ENCODE peak calls at places on chromosomes 4 and X, in nine cellular contexts. One of them, this sample, is unnamed.

GRCh38 chr4:53763813-53764597 is 172.7 kb upstream of the LNX1 start:
- DNase-seq in H7: no peak
- DNase-seq in PC-3: peak; percentile 25
- DNase-seq in GM12864: no peak
- DNase-seq in stomach: no peak
- DNase-seq in body of pancreas: no peak
- DNase-seq in A549: no peak
- DNase-seq in cardiac fibroblast: peak; percentile 85
- DNase-seq in heart left ventricle: no peak
- DNase-seq in this sample: no peak

GRCh38 chrX:136529795-136530194 is 2.2 kb upstream of the VGLL1 start:
- DNase-seq in H7: peak; percentile 9
- DNase-seq in PC-3: no peak
- DNase-seq in GM12864: no peak
- DNase-seq in stomach: no peak
- DNase-seq in body of pancreas: no peak
- DNase-seq in A549: no peak
- DNase-seq in cardiac fibroblast: no peak
- DNase-seq in heart left ventricle: no peak
- DNase-seq in this sample: no peak

GRCh38 chr4:15740764-15741404 is 37.2 kb upstream of the CD38 start:
- DNase-seq in H7: no peak
- DNase-seq in PC-3: no peak
- DNase-seq in GM12864: no peak
- DNase-seq in stomach: no peak
- DNase-seq in body of pancreas: no peak
- DNase-seq in A549: no peak
- DNase-seq in cardiac fibroblast: no peak
- DNase-seq in heart left ventricle: no peak
- DNase-seq in this sample: no peak

GRCh38 chr4:55321707-55322264 is 24.3 kb upstream of the SRD5A3 start:
- DNase-seq in H7: peak; percentile 36
- DNase-seq in PC-3: peak; percentile 98
- DNase-seq in GM12864: peak; percentile 18
- DNase-seq in stomach: peak; percentile 76
- DNase-seq in body of pancreas: peak; percentile 74
- DNase-seq in A549: peak; percentile 25
- DNase-seq in cardiac fibroblast: peak; percentile 93
- DNase-seq in heart left ventricle: peak; percentile 76
- DNase-seq in this sample: no peak

GRCh38 chr4:8156617-8157016 is 2.0 kb downstream of the ABLIM2 start:
- DNase-seq in H7: no peak
- DNase-seq in PC-3: no peak
- DNase-seq in GM12864: no peak
- DNase-seq in stomach: no peak
- DNase-seq in body of pancreas: no peak
- DNase-seq in A549: no peak
- DNase-seq in cardiac fibroblast: peak; percentile 18
- DNase-seq in heart left ventricle: no peak
- DNase-seq in this sample: no peak

GRCh38 chr4:112214397-112215264 is 17.0 kb upstream of the AP1AR start:
- DNase-seq in H7: no peak
- DNase-seq in PC-3: peak; percentile 55
- DNase-seq in GM12864: no peak
- DNase-seq in stomach: no peak
- DNase-seq in body of pancreas: no peak
- DNase-seq in A549: peak; percentile 46
- DNase-seq in cardiac fibroblast: peak; percentile 64
- DNase-seq in heart left ventricle: no peak
- DNase-seq in this sample: no peak

GRCh38 chr4:98314791-98315565 is 53.8 kb downstream of the RAP1GDS1 start:
- DNase-seq in H7: no peak
- DNase-seq in PC-3: no peak
- DNase-seq in GM12864: no peak
- DNase-seq in stomach: no peak
- DNase-seq in body of pancreas: no peak
- DNase-seq in A549: no peak
- DNase-seq in cardiac fibroblast: peak; percentile 44
- DNase-seq in heart left ventricle: no peak
- DNase-seq in this sample: no peak

GRCh38 chr4:65719635-65720034 is 49.3 kb upstream of the EPHA5 start:
- DNase-seq in H7: no peak
- DNase-seq in PC-3: peak; percentile 47
- DNase-seq in GM12864: no peak
- DNase-seq in stomach: no peak
- DNase-seq in body of pancreas: no peak
- DNase-seq in A549: no peak
- DNase-seq in cardiac fibroblast: no peak
- DNase-seq in heart left ventricle: no peak
- DNase-seq in this sample: no peak

GRCh38 chrX:110276778-110277177 is 41.1 kb downstream of the AMMECR1 start:
- DNase-seq in H7: no peak
- DNase-seq in PC-3: no peak
- DNase-seq in GM12864: peak; percentile 12
- DNase-seq in stomach: no peak
- DNase-seq in body of pancreas: no peak
- DNase-seq in A549: no peak
- DNase-seq in cardiac fibroblast: no peak
- DNase-seq in heart left ventricle: no peak
- DNase-seq in this sample: no peak

GRCh38 chr4:186472948-186473347 is 82.4 kb downstream of the MTNR1A start:
- DNase-seq in H7: peak; percentile 60
- DNase-seq in PC-3: peak; percentile 52
- DNase-seq in GM12864: no peak
- DNase-seq in stomach: no peak
- DNase-seq in body of pancreas: no peak
- DNase-seq in A549: peak; percentile 6
- DNase-seq in cardiac fibroblast: peak; percentile 62
- DNase-seq in heart left ventricle: no peak
- DNase-seq in this sample: no peak

GRCh38 chrX:27976284-27976683 is 5.0 kb downstream of the DCAF8L1 start:
- DNase-seq in H7: no peak
- DNase-seq in PC-3: no peak
- DNase-seq in GM12864: no peak
- DNase-seq in stomach: no peak
- DNase-seq in body of pancreas: no peak
- DNase-seq in A549: no peak
- DNase-seq in cardiac fibroblast: peak; percentile 60
- DNase-seq in heart left ventricle: no peak
- DNase-seq in this sample: no peak

GRCh38 chr4:5881340-5881739 is 11.5 kb downstream of the CRMP1 start:
- DNase-seq in H7: peak; percentile 68
- DNase-seq in PC-3: peak; percentile 5
- DNase-seq in GM12864: no peak
- DNase-seq in stomach: no peak
- DNase-seq in body of pancreas: no peak
- DNase-seq in A549: no peak
- DNase-seq in cardiac fibroblast: no peak
- DNase-seq in heart left ventricle: no peak
- DNase-seq in this sample: no peak

GRCh38 chrX:11667286-11667685 is 1.6 kb upstream of the ARHGAP6 start:
- DNase-seq in H7: no peak
- DNase-seq in PC-3: no peak
- DNase-seq in GM12864: no peak
- DNase-seq in stomach: no peak
- DNase-seq in body of pancreas: no peak
- DNase-seq in A549: no peak
- DNase-seq in cardiac fibroblast: no peak
- DNase-seq in heart left ventricle: no peak
- DNase-seq in this sample: no peak

GRCh38 chr4:124515591-124515990 is 196.9 kb downstream of the ANKRD50 start:
- DNase-seq in H7: no peak
- DNase-seq in PC-3: no peak
- DNase-seq in GM12864: no peak
- DNase-seq in stomach: no peak
- DNase-seq in body of pancreas: no peak
- DNase-seq in A549: no peak
- DNase-seq in cardiac fibroblast: no peak
- DNase-seq in heart left ventricle: no peak
- DNase-seq in this sample: no peak

GRCh38 chr4:1491630-1492457 is 85.6 kb upstream of the NKX1-1 start:
- DNase-seq in H7: peak; percentile 56
- DNase-seq in PC-3: no peak
- DNase-seq in GM12864: no peak
- DNase-seq in stomach: no peak
- DNase-seq in body of pancreas: peak; percentile 2
- DNase-seq in A549: no peak
- DNase-seq in cardiac fibroblast: no peak
- DNase-seq in heart left ventricle: peak; percentile 10
- DNase-seq in this sample: no peak

GRCh38 chr4:80434238-80434637 is 98.7 kb downstream of the CFAP299 start:
- DNase-seq in H7: no peak
- DNase-seq in PC-3: peak; percentile 39
- DNase-seq in GM12864: no peak
- DNase-seq in stomach: no peak
- DNase-seq in body of pancreas: no peak
- DNase-seq in A549: no peak
- DNase-seq in cardiac fibroblast: peak; percentile 31
- DNase-seq in heart left ventricle: no peak
- DNase-seq in this sample: no peak

GRCh38 chr4:148007303-148007702 is 275.4 kb downstream of the ARHGAP10 start:
- DNase-seq in H7: no peak
- DNase-seq in PC-3: peak; percentile 95
- DNase-seq in GM12864: no peak
- DNase-seq in stomach: no peak
- DNase-seq in body of pancreas: no peak
- DNase-seq in A549: peak; percentile 66
- DNase-seq in cardiac fibroblast: peak; percentile 98
- DNase-seq in heart left ventricle: no peak
- DNase-seq in this sample: no peak

GRCh38 chrX:141960573-141960972 is 56.9 kb downstream of the MAGEC1 start:
- DNase-seq in H7: no peak
- DNase-seq in PC-3: no peak
- DNase-seq in GM12864: no peak
- DNase-seq in stomach: no peak
- DNase-seq in body of pancreas: no peak
- DNase-seq in A549: no peak
- DNase-seq in cardiac fibroblast: no peak
- DNase-seq in heart left ventricle: no peak
- DNase-seq in this sample: no peak

DNA sequence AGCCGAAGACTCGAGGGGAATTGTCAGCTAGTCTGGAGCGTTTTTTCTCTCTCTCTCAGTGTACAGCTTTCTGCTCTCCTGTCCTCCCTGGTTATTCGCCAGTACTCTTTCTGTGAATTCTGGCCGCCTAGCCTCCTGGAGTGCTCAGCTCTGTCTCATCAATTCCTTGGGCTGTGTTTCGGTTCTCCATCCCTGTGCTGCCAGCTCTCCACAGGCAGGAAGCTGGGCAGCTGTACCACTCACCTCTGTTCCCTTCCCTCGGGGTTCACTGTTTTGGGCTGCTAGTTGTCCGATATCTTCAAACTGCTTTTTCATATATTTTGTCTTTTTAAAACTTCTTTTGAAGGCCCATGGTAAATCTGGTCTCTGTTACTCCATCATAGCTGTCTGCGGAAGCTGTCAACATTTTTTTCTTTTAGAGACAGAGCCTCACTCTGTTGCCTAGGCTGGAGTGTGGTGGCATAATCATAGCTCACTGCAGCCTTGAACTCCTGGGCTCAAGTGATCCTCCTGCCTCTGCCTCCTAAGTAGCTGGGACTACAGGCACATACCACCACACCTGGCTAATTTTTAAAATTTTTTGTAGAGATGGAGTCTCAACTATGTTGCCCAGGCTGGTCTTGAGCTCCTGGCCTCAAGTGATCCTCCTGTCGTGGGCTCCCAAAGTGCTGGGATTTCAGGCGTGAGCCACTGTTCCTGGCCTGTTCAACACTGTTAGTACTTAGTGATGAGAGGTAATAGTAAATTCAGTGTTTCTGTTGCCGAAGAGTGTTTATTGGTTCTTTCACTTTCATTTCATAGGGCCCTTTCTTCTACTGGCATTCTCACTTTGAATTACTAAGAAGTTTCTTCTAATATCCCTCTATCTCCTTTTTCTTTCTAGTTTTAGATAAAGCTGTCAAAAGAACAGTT is 18.6 kb downstream of the ZCCHC4 start:
- DNase-seq in H7: no peak
- DNase-seq in PC-3: no peak
- DNase-seq in GM12864: no peak
- DNase-seq in stomach: no peak
- DNase-seq in body of pancreas: no peak
- DNase-seq in A549: no peak
- DNase-seq in cardiac fibroblast: no peak
- DNase-seq in heart left ventricle: no peak
- DNase-seq in this sample: no peak
- H3K4me3 ChIP-seq in H7: no peak overlapping the region
- H3K4me3 ChIP-seq in PC-3: no peak overlapping the region
- H3K4me3 ChIP-seq in GM12864: peak overlapping the region; percentile 28
- H3K4me3 ChIP-seq in stomach: peak overlapping the region; percentile 10
- H3K4me3 ChIP-seq in body of pancreas: no peak overlapping the region
- H3K4me3 ChIP-seq in A549: no peak overlapping the region
- H3K4me3 ChIP-seq in cardiac fibroblast: no peak overlapping the region
- H3K4me3 ChIP-seq in heart left ventricle: no peak overlapping the region
- H3K4me3 ChIP-seq in this sample: peak overlapping the region; percentile 26

GRCh38 chrX:18288716-18289115 is 65.8 kb downstream of the SCML2 start:
- DNase-seq in H7: no peak
- DNase-seq in PC-3: no peak
- DNase-seq in GM12864: no peak
- DNase-seq in stomach: no peak
- DNase-seq in body of pancreas: no peak
- DNase-seq in A549: no peak
- DNase-seq in cardiac fibroblast: no peak
- DNase-seq in heart left ventricle: no peak
- DNase-seq in this sample: no peak
- H3K4me3 ChIP-seq in H7: no peak overlapping the region
- H3K4me3 ChIP-seq in PC-3: no peak overlapping the region
- H3K4me3 ChIP-seq in GM12864: no peak overlapping the region
- H3K4me3 ChIP-seq in stomach: no peak overlapping the region
- H3K4me3 ChIP-seq in body of pancreas: no peak overlapping the region
- H3K4me3 ChIP-seq in A549: no peak overlapping the region
- H3K4me3 ChIP-seq in cardiac fibroblast: no peak overlapping the region
- H3K4me3 ChIP-seq in heart left ventricle: no peak overlapping the region
- H3K4me3 ChIP-seq in this sample: no peak overlapping the region

DNA sequence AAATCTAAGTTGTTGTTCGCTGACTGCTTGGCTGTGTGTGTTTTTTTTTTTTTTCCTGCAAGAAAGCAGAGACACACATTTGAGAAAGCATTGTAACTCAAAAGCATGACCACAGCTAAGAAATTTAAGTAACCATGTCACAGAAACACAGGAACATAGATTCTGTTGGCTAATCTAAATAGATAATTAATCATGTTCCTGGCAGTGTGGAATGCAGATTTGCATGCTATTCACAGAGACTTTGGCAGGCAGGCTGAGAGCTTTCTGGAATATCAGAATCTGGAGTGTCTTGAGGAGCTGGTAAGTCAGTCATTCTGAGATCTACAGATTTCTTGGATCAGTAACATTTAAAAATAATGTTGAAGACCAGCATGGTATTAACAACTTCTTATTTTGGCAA is 33.3 kb upstream of the SMS start:
- DNase-seq in H7: no peak
- DNase-seq in PC-3: no peak
- DNase-seq in GM12864: no peak
- DNase-seq in stomach: no peak
- DNase-seq in body of pancreas: no peak
- DNase-seq in A549: no peak
- DNase-seq in cardiac fibroblast: no peak
- DNase-seq in heart left ventricle: no peak
- DNase-seq in this sample: no peak
- H3K4me3 ChIP-seq in H7: no peak overlapping the region
- H3K4me3 ChIP-seq in PC-3: no peak overlapping the region
- H3K4me3 ChIP-seq in GM12864: no peak overlapping the region
- H3K4me3 ChIP-seq in stomach: no peak overlapping the region
- H3K4me3 ChIP-seq in body of pancreas: no peak overlapping the region
- H3K4me3 ChIP-seq in A549: no peak overlapping the region
- H3K4me3 ChIP-seq in cardiac fibroblast: no peak overlapping the region
- H3K4me3 ChIP-seq in heart left ventricle: no peak overlapping the region
- H3K4me3 ChIP-seq in this sample: no peak overlapping the region

GRCh38 chr4:113975578-113975977 is 3.9 kb downstream of the ARSJ start:
- DNase-seq in H7: no peak
- DNase-seq in PC-3: no peak
- DNase-seq in GM12864: no peak
- DNase-seq in stomach: no peak
- DNase-seq in body of pancreas: no peak
- DNase-seq in A549: no peak
- DNase-seq in cardiac fibroblast: no peak
- DNase-seq in heart left ventricle: no peak
- DNase-seq in this sample: no peak
- H3K4me3 ChIP-seq in H7: no peak overlapping the region
- H3K4me3 ChIP-seq in PC-3: peak overlapping the region; percentile 74
- H3K4me3 ChIP-seq in GM12864: no peak overlapping the region
- H3K4me3 ChIP-seq in stomach: peak overlapping the region; percentile 55
- H3K4me3 ChIP-seq in body of pancreas: no peak overlapping the region
- H3K4me3 ChIP-seq in A549: no peak overlapping the region
- H3K4me3 ChIP-seq in cardiac fibroblast: peak overlapping the region; percentile 79
- H3K4me3 ChIP-seq in heart left ventricle: peak overlapping the region; percentile 68
- H3K4me3 ChIP-seq in this sample: no peak overlapping the region

This sample was measured in Peyer's patch.